ENCODE peak calls at places on chromosomes 13 and 19, in eight cellular contexts. K, D, C, H, M, O, W and I are unnamed samples.

GRCh38 chr19:41637484-41637883 is 10.6 kb upstream of the CEACAM4 start:
- DNase-seq in C (no peak), M (no peak), O (no peak), H (no peak), W (no peak), D (no peak), K (no peak), I (no peak)

GRCh38 chr13:101755228-101755887 is 302.9 kb downstream of the ITGBL1 start:
- DNase-seq in M (no peak), H (no peak), W (no peak), O (no peak), K (no peak), D (no peak), C (no peak), I (no peak)

GRCh38 chr19:2582984-2583956 is 107.3 kb downstream of the GADD45B start:
- DNase-seq in C (no peak), H (no peak), K (no peak), W (no peak), O (no peak), D (no peak), M (no peak), I (no peak)

GRCh38 chr19:18304496-18305312 is 18.2 kb downstream of the LSM4 start:
- DNase-seq in M (peak), W (peak), D (peak), H (peak), O (no peak), C (peak), K (peak), I (peak)

GRCh38 chr13:98459721-98460370 is 117.1 kb downstream of the STK24 start:
- DNase-seq in W (no peak), M (no peak), D (no peak), K (no peak), H (no peak), C (no peak), O (no peak), I (no peak)

GRCh38 chr19:13056052-13056660 is 46.5 kb downstream of the LYL1 start:
- DNase-seq in W (peak), D (peak), K (peak), C (no peak), H (peak), M (no peak), O (no peak), I (no peak)

GRCh38 chr13:112244495-112245177 is 131.5 kb upstream of the SPACA7 start:
- DNase-seq in K (no peak), M (no peak), W (no peak), C (no peak), O (no peak), D (no peak), H (no peak), I (no peak)

GRCh38 chr13:57629391-57629804 is 2.1 kb upstream of the PCDH17 start:
- DNase-seq in M (no peak), H (no peak), W (no peak), D (no peak), O (no peak), K (peak), C (no peak), I (peak)

GRCh38 chr13:25109341-25109740 is 13.4 kb downstream of the PABPC3 start:
- DNase-seq in O (no peak), H (no peak), K (no peak), D (peak), W (peak), M (no peak), C (no peak), I (no peak)

GRCh38 chr19:16878181-16878965 is 10.4 kb upstream of the F2RL3 start:
- DNase-seq in C (no peak), W (no peak), D (no peak), O (no peak), M (no peak), H (no peak), K (no peak), I (no peak)

GRCh38 chr19:28235606-28236125 is 977.3 kb downstream of the UQCRFS1 start:
- DNase-seq in C (no peak), H (no peak), O (no peak), W (no peak), M (no peak), D (no peak), K (no peak), I (no peak)

GRCh38 chr13:94272038-94272437 is 207.4 kb downstream of the DCT start:
- DNase-seq in K (no peak), D (no peak), H (no peak), W (peak), M (no peak), C (no peak), O (no peak), I (no peak)

GRCh38 chr13:103238441-103238840 is 172.2 kb upstream of the SLC10A2 start:
- DNase-seq in D (no peak), W (no peak), O (no peak), H (no peak), C (no peak), K (no peak), M (no peak), I (no peak)